ENCODE peak calls at places on chromosomes 6 and 20, in four cellular contexts. One of them, this sample, is unnamed.

GRCh38 chr20:53402233-53403005 is 191.2 kb downstream of the ZNF217 start:
- DNase-seq in NCI-H1694 treated with DMSO at 0.1 percent for 48 hours: no peak
- DNase-seq in astrocyte: no peak
- DNase-seq in Kasumi-1: no peak
- DNase-seq in this sample: no peak

GRCh38 chr20:53621482-53622246 is 28.0 kb upstream of the ZNF217 start:
- DNase-seq in astrocyte: peak; percentile 95
- DNase-seq in Kasumi-1: peak; percentile 41
- DNase-seq in NCI-H1694 treated with DMSO at 0.1 percent for 48 hours: no peak
- DNase-seq in this sample: peak; percentile 83

GRCh38 chr6:156449569-156449968 is 327.6 kb upstream of the ARID1B start:
- DNase-seq in Kasumi-1: no peak
- DNase-seq in NCI-H1694 treated with DMSO at 0.1 percent for 48 hours: no peak
- DNase-seq in astrocyte: no peak
- DNase-seq in this sample: no peak

GRCh38 chr6:162032620-162033019 is 694.9 kb downstream of the PRKN start:
- DNase-seq in NCI-H1694 treated with DMSO at 0.1 percent for 48 hours: no peak
- DNase-seq in Kasumi-1: peak; percentile 36
- DNase-seq in astrocyte: peak; percentile 87
- DNase-seq in this sample: no peak

GRCh38 chr6:39088331-39088730 is 26.7 kb downstream of the SAYSD1 start:
- DNase-seq in astrocyte: peak; percentile 41
- DNase-seq in Kasumi-1: peak; percentile 31
- DNase-seq in NCI-H1694 treated with DMSO at 0.1 percent for 48 hours: no peak
- DNase-seq in this sample: peak; percentile 48

GRCh38 chr20:5410450-5410849 is 93.7 kb upstream of the PROKR2 start:
- DNase-seq in astrocyte: no peak
- DNase-seq in NCI-H1694 treated with DMSO at 0.1 percent for 48 hours: no peak
- DNase-seq in Kasumi-1: no peak
- DNase-seq in this sample: no peak

GRCh38 chr6:42390228-42390934 is 61.3 kb downstream of the TRERF1 start:
- DNase-seq in NCI-H1694 treated with DMSO at 0.1 percent for 48 hours: no peak
- DNase-seq in astrocyte: no peak
- DNase-seq in Kasumi-1: no peak
- DNase-seq in this sample: no peak

GRCh38 chr6:141107562-141108160 is 1025.1 kb upstream of the GJE1 start:
- DNase-seq in Kasumi-1: no peak
- DNase-seq in astrocyte: peak; percentile 69
- DNase-seq in NCI-H1694 treated with DMSO at 0.1 percent for 48 hours: no peak
- DNase-seq in this sample: peak; percentile 83

GRCh38 chr20:40255368-40255767 is 433.7 kb downstream of the MAFB start:
- DNase-seq in astrocyte: no peak
- DNase-seq in Kasumi-1: no peak
- DNase-seq in NCI-H1694 treated with DMSO at 0.1 percent for 48 hours: no peak
- DNase-seq in this sample: no peak

GRCh38 chr6:16486661-16487060 is 248.3 kb downstream of the GMPR start:
- DNase-seq in NCI-H1694 treated with DMSO at 0.1 percent for 48 hours: no peak
- DNase-seq in Kasumi-1: no peak
- DNase-seq in astrocyte: no peak
- DNase-seq in this sample: no peak

GRCh38 chr20:23215596-23215995 is 129.5 kb upstream of the CD93 start:
- DNase-seq in astrocyte: no peak
- DNase-seq in Kasumi-1: no peak
- DNase-seq in NCI-H1694 treated with DMSO at 0.1 percent for 48 hours: no peak
- DNase-seq in this sample: no peak

GRCh38 chr20:50689864-50690263 is 1.5 kb downstream of the RIPOR3 start:
- DNase-seq in Kasumi-1: no peak
- DNase-seq in astrocyte: no peak
- DNase-seq in NCI-H1694 treated with DMSO at 0.1 percent for 48 hours: no peak
- DNase-seq in this sample: no peak

This sample was measured in dermis blood vessel endothelial cell.